ENCODE peak calls at places on chromosome 1, in four cellular contexts. C is WTC11, X is T-helper 2 cell, K is amniotic stem cell. G is an unnamed sample.
A peak's percentile ranks its signal among the peaks of the same experiment; 100 is the strongest.

GRCh38 chr1:36851087-36851486 is 183.2 kb downstream of the GRIK3 start:
- DNase-seq in X (no peak), C (no peak), K (no peak), G (no peak)

GRCh38 chr1:70779571-70779970 is 268.0 kb downstream of the PTGER3 start:
- DNase-seq in K (no peak), X (no peak), C (no peak), G (no peak)

GRCh38 chr1:34970829-34971228 is 14.3 kb downstream of the TMEM35B start:
- DNase-seq in X (no peak), K (no peak), C (peak; percentile 38), G (no peak)

GRCh38 chr1:180632326-180633088 is 685 bp downstream of the XPR1 start:
- DNase-seq in C (peak; percentile 75), K (no peak), X (no peak), G (peak; percentile 37)

GRCh38 chr1:10171105-10171767 is 39.1 kb upstream of the KIF1B start:
- DNase-seq in K (no peak), X (no peak), C (no peak), G (no peak)

GRCh38 chr1:24694380-24694843 is 50.8 kb upstream of the CLIC4 start:
- DNase-seq in K (no peak), X (no peak), C (no peak), G (no peak)

GRCh38 chr1:53822931-53823330 is 15.2 kb downstream of the NDC1 start:
- DNase-seq in X (no peak), C (no peak), K (no peak), G (no peak)

GRCh38 chr1:247433922-247434476 is 18.0 kb downstream of the NLRP3 start:
- DNase-seq in C (no peak), X (no peak), K (no peak), G (no peak)

GRCh38 chr1:53043271-53043670 is 18.7 kb upstream of the PODN start:
- DNase-seq in K (no peak), C (no peak), X (no peak), G (no peak)

GRCh38 chr1:66705100-66705499 is 47.2 kb upstream of the DYNLT5 start:
- DNase-seq in C (no peak), K (no peak), X (no peak), G (no peak)

GRCh38 chr1:89905391-89906058 is 84.7 kb downstream of the LRRC8D start:
- DNase-seq in K (no peak), X (no peak), C (no peak), G (no peak)

GRCh38 chr1:111275079-111275478 is 15.6 kb upstream of the CHIA start:
- DNase-seq in K (peak; percentile 39), X (no peak), C (no peak), G (no peak)

GRCh38 chr1:8858888-8859706 is 19.4 kb downstream of the ENO1 start:
- DNase-seq in C (peak; percentile 47), K (no peak), X (peak; percentile 29), G (peak; percentile 43)

GRCh38 chr1:209823143-209824041 is 4.4 kb upstream of the UTP25 start:
- DNase-seq in X (peak; percentile 18), C (no peak), K (peak; percentile 43), G (no peak)